ENCODE peak calls at places on chromosomes 4 and X, in four cellular contexts. Y is psoas muscle, W is fibroblast of lung, D is lung. O is an unnamed sample.

GRCh38 chr4:135256111-135256510 is 1054.5 kb upstream of the PABPC4L start:
- DNase-seq in Y (no peak), W (no peak), D (no peak), O (no peak)

GRCh38 chrX:20244936-20245335 is 21.8 kb downstream of the RPS6KA3 start:
- DNase-seq in Y (no peak), W (peak), D (no peak), O (no peak)

GRCh38 chr4:5545271-5545670 is 163.1 kb downstream of the EVC2 start:
- DNase-seq in Y (no peak), W (no peak), D (no peak), O (no peak)

GRCh38 chr4:88158360-88159136 is at the start of gene ABCG2:
- DNase-seq in Y (no peak), W (peak), D (no peak), O (no peak)

GRCh38 chrX:132119821-132120220 is 8.0 kb downstream of the FRMD7 start:
- DNase-seq in Y (no peak), W (no peak), D (no peak), O (no peak)

GRCh38 chr4:148514041-148514440 is 71.8 kb upstream of the NR3C2 start:
- DNase-seq in Y (no peak), W (no peak), D (no peak), O (no peak)

GRCh38 chr4:139986621-139987510 is 167.1 kb downstream of the MAML3 start:
- DNase-seq in Y (no peak), W (peak), D (no peak), O (no peak)

GRCh38 chrX:7514871-7515599 is 327.9 kb upstream of the VCX start:
- DNase-seq in Y (no peak), W (no peak), D (no peak), O (no peak)

GRCh38 chr4:99352602-99353580 is at the start of gene ADH1C:
- DNase-seq in Y (no peak), W (peak), D (no peak), O (no peak)

GRCh38 chr4:179536694-179537093 is 2094.5 kb upstream of the AGA start:
- DNase-seq in Y (no peak), W (no peak), D (no peak), O (no peak)

GRCh38 chr4:153451931-153452660 is 14.1 kb upstream of the TMEM131L start:
- DNase-seq in Y (no peak), W (no peak), D (no peak), O (no peak)
- H3K27ac ChIP-seq in Y (no peak), W (no peak), D (no peak), O (no peak)

DNA sequence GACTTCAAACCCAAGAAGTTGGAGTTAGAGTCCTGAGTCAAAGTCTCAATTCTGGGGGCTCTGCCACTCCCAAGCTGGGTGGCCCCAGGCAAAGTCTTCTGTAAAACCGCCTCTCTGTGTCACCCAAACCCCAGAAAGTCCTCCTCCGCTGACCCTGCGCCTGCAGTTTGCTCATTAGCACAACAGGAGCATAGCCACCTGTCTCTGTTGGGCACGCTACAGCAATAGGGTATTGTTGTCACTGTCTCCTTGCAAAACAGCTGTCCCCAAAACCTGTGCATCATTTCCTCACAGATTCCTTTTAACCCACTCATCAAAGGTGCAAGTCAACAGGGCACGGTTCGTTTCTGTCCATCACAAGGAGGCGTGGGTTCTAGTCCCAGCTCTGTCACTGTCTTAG is 8.0 kb upstream of the DGAT2L6 start:
- DNase-seq in Y (no peak), W (no peak), D (no peak), O (no peak)
- H3K4me3 ChIP-seq in Y (no peak), W (no peak), D (no peak), O (no peak)

DNA sequence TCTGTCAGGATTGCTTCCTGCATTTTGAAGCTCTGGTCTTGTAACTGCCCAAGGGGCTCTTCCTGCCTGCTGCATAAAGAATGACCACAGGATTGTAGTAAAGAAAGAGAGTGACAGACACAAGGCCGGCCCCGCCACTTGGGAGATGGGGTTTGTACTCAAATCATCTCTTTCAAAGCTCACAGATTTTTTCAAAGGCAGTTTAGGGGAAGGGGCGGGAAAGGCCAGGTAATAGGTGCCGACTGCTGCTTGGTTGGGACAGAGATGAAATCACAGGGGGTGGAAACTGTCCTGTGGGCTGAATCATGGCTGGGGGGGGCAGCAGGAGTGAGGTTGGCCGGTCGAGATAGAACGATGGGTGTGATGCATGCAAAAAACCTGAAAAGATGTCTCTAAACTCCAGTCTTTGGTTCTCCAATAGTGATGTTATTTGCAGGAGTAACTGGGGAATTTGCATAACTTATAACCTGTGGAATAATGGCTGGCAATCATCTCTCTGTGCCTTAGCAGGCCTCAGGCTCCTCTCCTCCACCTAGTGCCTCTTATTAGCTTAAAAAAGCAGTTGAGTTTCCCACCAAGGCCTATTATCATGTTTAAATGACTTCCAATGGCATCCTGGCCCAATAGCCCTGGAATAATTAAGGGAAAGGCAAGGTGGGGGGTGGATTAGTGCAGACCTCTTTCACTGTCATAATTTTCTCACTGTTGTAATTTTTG is 778.4 kb upstream of the FRG1 start:
- DNase-seq in Y (no peak), W (no peak), D (no peak), O (no peak)
- H3K27ac ChIP-seq in Y (no peak), W (no peak), D (no peak), O (no peak)

DNA sequence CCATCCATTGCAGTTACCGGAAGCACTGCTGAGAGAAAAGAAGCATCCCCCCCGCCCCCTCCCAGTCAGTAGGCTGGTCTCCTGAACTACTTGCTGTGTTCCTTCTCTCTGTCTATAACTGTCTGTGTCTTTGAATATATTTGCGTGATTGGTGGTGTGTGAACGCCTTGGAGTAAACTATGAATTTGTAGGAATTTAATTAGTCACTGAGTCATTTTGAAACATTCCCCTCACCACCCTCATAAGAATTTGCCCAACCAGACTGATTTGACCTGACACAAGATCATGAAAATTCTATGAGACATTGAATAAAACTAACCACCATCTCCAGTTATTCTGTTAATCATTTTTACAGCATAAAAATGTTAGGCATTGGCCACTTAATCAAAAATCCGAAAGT is 6.8 kb upstream of the NXF3 start:
- DNase-seq in Y (no peak), W (no peak), D (no peak), O (no peak)
- H3K4me3 ChIP-seq in Y (no peak), W (no peak), D (no peak), O (no peak)

GRCh38 chrX:348461-349117 is 30.0 kb upstream of the GTPBP6 start:
- DNase-seq in Y (peak), W (no peak), D (no peak), O (no peak)
- H3K27ac ChIP-seq in Y (peak), W (no peak), D (peak), O (no peak)

GRCh38 chr4:95409750-95410149 is 139.0 kb downstream of the UNC5C start:
- DNase-seq in Y (no peak), W (no peak), D (no peak), O (no peak)

GRCh38 chr4:95417531-95417930 is 131.2 kb downstream of the UNC5C start:
- DNase-seq in Y (no peak), W (no peak), D (no peak), O (no peak)

GRCh38 chr4:95410387-95411005 is 138.3 kb downstream of the UNC5C start:
- DNase-seq in Y (no peak), W (no peak), D (no peak), O (no peak)

DNA sequence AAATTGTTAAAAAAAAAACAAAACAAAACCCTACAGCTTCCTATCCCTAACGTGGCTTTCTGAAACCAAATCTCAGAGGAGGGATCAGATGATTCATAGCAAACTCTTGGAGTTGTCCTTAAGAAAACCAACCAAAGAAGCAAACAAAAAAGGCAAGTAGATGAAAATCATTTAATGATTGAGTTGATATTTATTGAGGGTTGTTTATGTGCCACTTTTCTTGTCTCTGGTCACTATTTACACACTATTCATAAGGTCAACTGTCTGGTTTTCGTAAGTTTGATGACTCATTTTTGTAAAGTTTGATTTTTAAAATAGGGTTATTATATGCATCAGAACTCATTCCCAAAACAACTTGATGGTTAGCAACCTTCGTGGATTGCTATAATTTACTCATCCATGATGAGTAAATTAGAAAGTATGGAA is 133.4 kb downstream of the UNC5C start:
- DNase-seq in Y (no peak), W (peak), D (no peak), O (no peak)
- H3K4me3 ChIP-seq in Y (no peak), W (no peak), D (no peak), O (no peak)

O was measured in RWPE2.